ENCODE peak calls at places on chromosomes 2 and 18, in seven cellular contexts. One of them, this sample, is unnamed.

GRCh38 chr2:54555318-54555837 is 99.3 kb downstream of the SPTBN1 start:
- DNase-seq in H1: no peak
- DNase-seq in tibial nerve: no peak
- DNase-seq in upper lobe of left lung: no peak
- DNase-seq in A549: no peak
- DNase-seq in ovary: no peak
- DNase-seq in stomach: no peak
- DNase-seq in this sample: peak; percentile 30

GRCh38 chr2:237629739-237630138 is 2.4 kb downstream of the LRRFIP1 start:
- DNase-seq in H1: no peak
- DNase-seq in tibial nerve: no peak
- DNase-seq in upper lobe of left lung: no peak
- DNase-seq in A549: no peak
- DNase-seq in ovary: no peak
- DNase-seq in stomach: no peak
- DNase-seq in this sample: no peak

GRCh38 chr2:5440147-5440546 is 252.0 kb upstream of the SOX11 start:
- DNase-seq in H1: no peak
- DNase-seq in tibial nerve: no peak
- DNase-seq in upper lobe of left lung: no peak
- DNase-seq in A549: no peak
- DNase-seq in ovary: no peak
- DNase-seq in stomach: no peak
- DNase-seq in this sample: no peak

GRCh38 chr18:30177056-30177455 is 865.5 kb downstream of the DSC3 start:
- DNase-seq in H1: no peak
- DNase-seq in tibial nerve: no peak
- DNase-seq in upper lobe of left lung: no peak
- DNase-seq in A549: no peak
- DNase-seq in ovary: no peak
- DNase-seq in stomach: no peak
- DNase-seq in this sample: no peak

GRCh38 chr2:201773990-201774389 is 6.7 kb downstream of the ALS2 start:
- DNase-seq in H1: no peak
- DNase-seq in tibial nerve: no peak
- DNase-seq in upper lobe of left lung: no peak
- DNase-seq in A549: no peak
- DNase-seq in ovary: no peak
- DNase-seq in stomach: no peak
- DNase-seq in this sample: no peak

GRCh38 chr2:74297391-74297790 is 45.8 kb downstream of the SLC4A5 start:
- DNase-seq in H1: no peak
- DNase-seq in tibial nerve: no peak
- DNase-seq in upper lobe of left lung: no peak
- DNase-seq in A549: no peak
- DNase-seq in ovary: no peak
- DNase-seq in stomach: no peak
- DNase-seq in this sample: no peak

GRCh38 chr18:46502444-46502843 is 154.6 kb downstream of the LOXHD1 start:
- DNase-seq in H1: peak; percentile 65
- DNase-seq in tibial nerve: no peak
- DNase-seq in upper lobe of left lung: no peak
- DNase-seq in A549: no peak
- DNase-seq in ovary: no peak
- DNase-seq in stomach: no peak
- DNase-seq in this sample: no peak

GRCh38 chr18:9466911-9467310 is 8.4 kb upstream of the RALBP1 start:
- DNase-seq in H1: no peak
- DNase-seq in tibial nerve: no peak
- DNase-seq in upper lobe of left lung: no peak
- DNase-seq in A549: no peak
- DNase-seq in ovary: no peak
- DNase-seq in stomach: no peak
- DNase-seq in this sample: no peak

GRCh38 chr2:213188971-213189899 is 37.8 kb upstream of the IKZF2 start:
- DNase-seq in H1: peak; percentile 59
- DNase-seq in tibial nerve: no peak
- DNase-seq in upper lobe of left lung: no peak
- DNase-seq in A549: no peak
- DNase-seq in ovary: no peak
- DNase-seq in stomach: no peak
- DNase-seq in this sample: no peak

GRCh38 chr18:59189746-59190145 is 30.2 kb upstream of the GRP start:
- DNase-seq in H1: no peak
- DNase-seq in tibial nerve: no peak
- DNase-seq in upper lobe of left lung: no peak
- DNase-seq in A549: no peak
- DNase-seq in ovary: no peak
- DNase-seq in stomach: no peak
- DNase-seq in this sample: no peak

GRCh38 chr2:46849741-46850474 is 65.7 kb downstream of the MCFD2 start:
- DNase-seq in H1: no peak
- DNase-seq in tibial nerve: no peak
- DNase-seq in upper lobe of left lung: no peak
- DNase-seq in A549: no peak
- DNase-seq in ovary: peak; percentile 79
- DNase-seq in stomach: peak; percentile 51
- DNase-seq in this sample: peak; percentile 31
- TF ChIP-seq POLR2A in H1: no peak
- TF ChIP-seq POLR2A in tibial nerve: no peak
- TF ChIP-seq POLR2A in upper lobe of left lung: no peak
- TF ChIP-seq POLR2A in A549: no peak
- TF ChIP-seq POLR2A in ovary: no peak
- TF ChIP-seq POLR2A in stomach: no peak
- TF ChIP-seq POLR2A in this sample: no peak

GRCh38 chr2:33437297-33437696 is 39.2 kb upstream of the RASGRP3 start:
- DNase-seq in H1: no peak
- DNase-seq in tibial nerve: no peak
- DNase-seq in upper lobe of left lung: no peak
- DNase-seq in A549: no peak
- DNase-seq in ovary: no peak
- DNase-seq in stomach: no peak
- DNase-seq in this sample: no peak
- TF ChIP-seq EP300 in H1: no peak
- TF ChIP-seq EP300 in tibial nerve: no peak
- TF ChIP-seq EP300 in upper lobe of left lung: no peak
- TF ChIP-seq EP300 in A549: no peak
- TF ChIP-seq EP300 in ovary: no peak
- TF ChIP-seq EP300 in stomach: no peak
- TF ChIP-seq EP300 in this sample: no peak

GRCh38 chr18:6001867-6002266 is 106.5 kb upstream of the TMEM200C start:
- DNase-seq in H1: no peak
- DNase-seq in tibial nerve: no peak
- DNase-seq in upper lobe of left lung: no peak
- DNase-seq in A549: no peak
- DNase-seq in ovary: no peak
- DNase-seq in stomach: no peak
- DNase-seq in this sample: no peak
- TF ChIP-seq POLR2A in H1: no peak
- TF ChIP-seq POLR2A in tibial nerve: no peak
- TF ChIP-seq POLR2A in upper lobe of left lung: no peak
- TF ChIP-seq POLR2A in A549: no peak
- TF ChIP-seq POLR2A in ovary: no peak
- TF ChIP-seq POLR2A in stomach: no peak
- TF ChIP-seq POLR2A in this sample: no peak

DNA sequence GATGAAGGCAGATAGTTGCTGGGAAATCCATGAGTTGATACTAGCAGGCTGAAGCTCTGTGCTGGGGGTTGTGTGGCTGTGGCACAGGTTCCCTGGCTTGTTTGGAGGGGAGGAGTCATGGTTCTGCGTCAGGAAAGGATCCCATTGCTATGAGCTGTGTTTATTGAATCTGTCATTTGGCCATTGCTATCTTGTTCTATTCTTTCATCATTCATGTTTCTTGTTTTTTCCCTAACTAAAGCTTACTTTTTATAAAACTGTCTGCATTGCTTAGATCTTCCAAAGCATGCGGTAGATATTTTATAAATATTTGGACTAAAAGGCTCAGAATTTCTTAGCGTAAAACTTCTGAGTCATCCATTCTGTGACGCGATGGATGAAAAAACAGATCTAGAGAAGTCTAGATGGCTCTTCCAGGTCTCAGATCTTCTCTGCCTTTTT is 335.3 kb downstream of the PTPRM start:
- DNase-seq in H1: no peak
- DNase-seq in tibial nerve: no peak
- DNase-seq in upper lobe of left lung: no peak
- DNase-seq in A549: peak; percentile 55
- DNase-seq in ovary: peak; percentile 49
- DNase-seq in stomach: no peak
- DNase-seq in this sample: peak; percentile 29
- TF ChIP-seq EP300 in H1: no peak
- TF ChIP-seq EP300 in tibial nerve: no peak
- TF ChIP-seq EP300 in upper lobe of left lung: no peak
- TF ChIP-seq EP300 in A549: peak; percentile 94
- TF ChIP-seq EP300 in ovary: no peak
- TF ChIP-seq EP300 in stomach: no peak
- TF ChIP-seq EP300 in this sample: no peak

DNA sequence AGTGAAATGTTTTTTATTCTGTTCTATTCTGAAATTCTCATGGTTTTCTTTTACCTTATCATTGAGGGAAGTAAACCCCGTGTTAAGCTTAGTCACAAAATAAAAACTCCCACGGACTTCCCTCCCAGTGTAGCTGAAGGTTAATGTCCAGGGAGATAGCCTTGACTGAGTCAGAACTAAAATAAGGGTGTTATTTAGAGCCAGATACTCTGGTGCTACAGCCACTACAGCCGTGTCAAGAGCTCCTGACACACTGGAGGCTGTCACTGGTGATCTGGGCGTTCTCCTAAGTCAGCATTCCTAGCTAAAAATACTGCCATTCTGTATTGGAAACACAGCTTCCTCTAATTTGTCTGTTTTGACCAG is 82.0 kb upstream of the RANBP2 start:
- DNase-seq in H1: no peak
- DNase-seq in tibial nerve: peak; percentile 26
- DNase-seq in upper lobe of left lung: no peak
- DNase-seq in A549: no peak
- DNase-seq in ovary: no peak
- DNase-seq in stomach: peak; percentile 49
- DNase-seq in this sample: no peak
- TF ChIP-seq POLR2A in H1: no peak
- TF ChIP-seq POLR2A in tibial nerve: no peak
- TF ChIP-seq POLR2A in upper lobe of left lung: no peak
- TF ChIP-seq POLR2A in A549: no peak
- TF ChIP-seq POLR2A in ovary: no peak
- TF ChIP-seq POLR2A in stomach: no peak
- TF ChIP-seq POLR2A in this sample: no peak

GRCh38 chr2:98034745-98035144 is 39.0 kb upstream of the TMEM131 start:
- DNase-seq in H1: peak; percentile 49
- DNase-seq in tibial nerve: no peak
- DNase-seq in upper lobe of left lung: no peak
- DNase-seq in A549: no peak
- DNase-seq in ovary: no peak
- DNase-seq in stomach: no peak
- DNase-seq in this sample: no peak
- TF ChIP-seq EP300 in H1: no peak
- TF ChIP-seq EP300 in tibial nerve: no peak
- TF ChIP-seq EP300 in upper lobe of left lung: no peak
- TF ChIP-seq EP300 in A549: no peak
- TF ChIP-seq EP300 in ovary: no peak
- TF ChIP-seq EP300 in stomach: no peak
- TF ChIP-seq EP300 in this sample: no peak

DNA sequence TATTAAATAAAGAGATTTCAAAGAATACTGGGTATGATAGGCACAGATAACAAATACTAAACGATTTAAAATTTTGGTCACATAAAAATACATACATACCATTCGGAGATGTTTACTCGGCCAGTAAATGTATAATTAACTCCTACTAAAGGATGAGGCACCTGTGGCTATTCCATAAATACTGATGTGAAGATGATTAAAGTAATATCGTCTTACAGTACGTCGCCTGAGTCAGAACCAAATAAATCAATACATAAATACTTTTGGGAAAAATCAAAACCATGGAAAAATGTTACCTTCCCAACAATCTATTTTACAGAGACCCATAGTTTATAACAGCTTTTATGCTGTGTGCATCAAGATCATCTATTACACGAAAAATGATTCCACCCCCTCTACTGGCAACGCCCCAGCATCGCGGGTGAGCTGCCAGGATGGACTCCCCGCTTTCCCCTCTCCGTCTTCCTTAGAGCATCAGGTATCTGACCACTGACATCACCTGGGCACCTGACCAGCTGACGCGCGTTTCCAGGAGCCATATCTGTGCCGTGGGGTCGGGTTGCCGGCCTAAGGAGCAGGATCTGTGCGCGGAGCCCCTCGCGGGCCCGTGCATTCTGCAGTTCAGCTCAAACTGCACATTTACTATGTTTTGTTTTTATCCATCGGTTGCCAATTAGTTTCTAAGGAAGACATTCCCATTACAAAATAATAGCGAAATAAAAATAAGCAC is 970 bp downstream of the ICA1L start:
- DNase-seq in H1: peak; percentile 83
- DNase-seq in tibial nerve: peak; percentile 61
- DNase-seq in upper lobe of left lung: peak; percentile 83
- DNase-seq in A549: peak; percentile 57
- DNase-seq in ovary: peak; percentile 81
- DNase-seq in stomach: peak; percentile 58
- DNase-seq in this sample: peak; percentile 57
- TF ChIP-seq POLR2A in H1: peak; percentile 75
- TF ChIP-seq POLR2A in tibial nerve: no peak
- TF ChIP-seq POLR2A in upper lobe of left lung: no peak
- TF ChIP-seq POLR2A in A549: peak; percentile 14
- TF ChIP-seq POLR2A in ovary: no peak
- TF ChIP-seq POLR2A in stomach: no peak
- TF ChIP-seq POLR2A in this sample: no peak

DNA sequence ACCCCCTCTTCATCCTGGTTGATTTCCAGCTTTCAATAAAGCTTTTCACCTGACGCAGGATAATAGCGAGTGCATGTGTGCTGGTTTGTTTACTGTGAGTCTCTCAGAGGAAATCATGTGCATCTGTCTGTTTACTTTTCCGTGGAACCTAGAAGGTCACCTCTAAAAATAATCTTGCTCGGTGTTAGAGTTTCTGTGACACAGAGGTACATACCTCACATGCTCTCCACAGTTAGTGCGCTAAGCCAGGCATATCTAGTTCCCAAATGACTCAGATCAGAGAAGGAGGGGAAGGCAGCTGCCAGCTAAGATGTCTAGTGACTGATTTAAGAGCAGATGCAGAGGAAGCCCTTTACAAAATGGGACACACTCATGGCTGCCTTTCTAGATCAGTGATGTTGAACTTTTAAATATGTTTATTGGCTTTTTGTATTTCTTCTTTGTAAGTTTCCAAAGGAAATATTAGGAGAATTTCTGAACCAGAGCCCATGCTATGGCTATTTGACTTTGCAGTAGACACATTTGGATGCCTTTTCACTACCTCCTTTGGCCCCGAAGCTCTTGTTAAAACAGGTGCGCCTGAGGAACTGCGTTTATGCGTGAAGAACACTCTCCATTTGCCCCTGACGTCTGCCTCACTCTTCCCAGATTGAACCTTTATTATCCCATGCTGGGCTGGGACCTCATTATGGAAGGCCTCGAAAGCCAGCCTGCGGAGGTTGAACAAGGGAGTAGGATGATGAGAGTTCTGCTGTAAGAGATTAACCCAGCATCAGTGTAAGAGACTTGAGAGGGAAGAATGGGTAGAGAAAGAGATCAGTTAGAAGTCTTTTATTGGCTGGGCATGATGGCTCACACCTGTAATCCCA is 145.6 kb downstream of the FAM161A start:
- DNase-seq in H1: peak; percentile 32
- DNase-seq in tibial nerve: no peak
- DNase-seq in upper lobe of left lung: no peak
- DNase-seq in A549: peak; percentile 57
- DNase-seq in ovary: no peak
- DNase-seq in stomach: peak; percentile 60
- DNase-seq in this sample: no peak
- TF ChIP-seq EP300 in H1: no peak
- TF ChIP-seq EP300 in tibial nerve: no peak
- TF ChIP-seq EP300 in upper lobe of left lung: no peak
- TF ChIP-seq EP300 in A549: no peak
- TF ChIP-seq EP300 in ovary: no peak
- TF ChIP-seq EP300 in stomach: no peak
- TF ChIP-seq EP300 in this sample: no peak